ENCODE peak calls at places on chromosomes 11 and 22, in six cellular contexts. U is neural progenitor cell, B is MM.1S, F is GM23338, L is mammary epithelial cell, C is GM23248. K is an unnamed sample.
A peak's percentile ranks its signal among the peaks of the same experiment; 100 is the strongest.

GRCh38 chr11:88041679-88042078 is 133.6 kb downstream of the RAB38 start:
- DNase-seq in L (no peak), F (peak; percentile 15), B (no peak), U (no peak), C (no peak), K (no peak)

GRCh38 chr22:41021655-41022454 is 70.5 kb upstream of the EP300 start:
- DNase-seq in F (peak; percentile 77), U (peak; percentile 76), B (peak; percentile 69), L (peak; percentile 53), C (peak; percentile 81), K (peak; percentile 35)

GRCh38 chr11:2888266-2888968 is 2.8 kb upstream of the CDKN1C start:
- DNase-seq in C (peak; percentile 91), F (peak; percentile 91), U (peak; percentile 93), B (peak; percentile 80), L (peak; percentile 69), K (peak; percentile 85)

GRCh38 chr11:134391656-134392055 is 20.4 kb downstream of the B3GAT1 start:
- DNase-seq in B (no peak), U (no peak), C (no peak), L (no peak), F (no peak), K (no peak)

GRCh38 chr11:746289-747175 is 732 bp upstream of the TALDO1 start:
- DNase-seq in C (peak; percentile 52), B (peak; percentile 70), F (peak; percentile 64), L (no peak), U (peak; percentile 72), K (peak; percentile 45)

GRCh38 chr11:97079244-97079643 is 689.4 kb downstream of the JRKL start:
- DNase-seq in F (no peak), C (no peak), L (no peak), B (no peak), U (no peak), K (no peak)

GRCh38 chr11:46181387-46181786 is 60.1 kb upstream of the PHF21A start:
- DNase-seq in U (no peak), B (no peak), L (no peak), C (no peak), F (no peak), K (no peak)

GRCh38 chr11:122115520-122116343 is at the start of gene BLID:
- DNase-seq in F (peak; percentile 88), L (no peak), U (peak; percentile 80), B (no peak), C (peak; percentile 63), K (peak; percentile 44)

GRCh38 chr22:25395468-25395867 is 169.0 kb upstream of the GRK3 start:
- DNase-seq in L (no peak), C (no peak), B (no peak), U (no peak), F (no peak), K (no peak)

GRCh38 chr11:69667619-69668604 is 7.2 kb downstream of the LTO1 start:
- DNase-seq in C (no peak), B (no peak), F (no peak), U (no peak), L (no peak), K (no peak)

GRCh38 chr11:60985991-60986915 is 14.8 kb downstream of the CD6 start:
- DNase-seq in C (peak; percentile 58), F (no peak), L (peak; percentile 88), B (peak; percentile 53), U (no peak), K (peak; percentile 10)

GRCh38 chr22:22558071-22558971 is 744 bp downstream of the PRAME start:
- DNase-seq in C (peak; percentile 32), U (no peak), F (peak; percentile 57), L (no peak), B (no peak), K (no peak)

GRCh38 chr22:35641494-35642120 is 6.6 kb upstream of the APOL6 start:
- DNase-seq in F (peak; percentile 25), C (no peak), B (no peak), U (peak; percentile 50), L (no peak), K (no peak)

GRCh38 chr11:22566293-22566692 is 59.3 kb downstream of the FANCF start:
- DNase-seq in U (no peak), B (no peak), F (peak; percentile 55), L (no peak), C (no peak), K (no peak)

GRCh38 chr11:12164061-12165014 is 53.9 kb downstream of the MICAL2 start:
- DNase-seq in U (no peak), B (no peak), F (peak; percentile 16), C (peak; percentile 88), L (peak; percentile 99), K (peak; percentile 99)

GRCh38 chr11:122556605-122557004 is 98.9 kb upstream of the UBASH3B start:
- DNase-seq in C (peak; percentile 69), B (peak; percentile 42), F (peak; percentile 74), U (peak; percentile 77), L (no peak), K (no peak)

GRCh38 chr22:29380032-29380781 is 8.2 kb downstream of the AP1B1 start:
- DNase-seq in B (no peak), C (peak; percentile 58), F (no peak), L (peak; percentile 75), U (no peak), K (no peak)

GRCh38 chr11:103035656-103036434 is 56.1 kb downstream of the DCUN1D5 start:
- DNase-seq in U (peak; percentile 56), C (peak; percentile 95), F (peak; percentile 82), B (peak; percentile 76), L (peak; percentile 61), K (peak; percentile 83)

GRCh38 chr22:17780741-17781318 is 6.6 kb upstream of the BID start:
- DNase-seq in C (no peak), L (no peak), F (no peak), B (no peak), U (no peak), K (no peak)

DNA sequence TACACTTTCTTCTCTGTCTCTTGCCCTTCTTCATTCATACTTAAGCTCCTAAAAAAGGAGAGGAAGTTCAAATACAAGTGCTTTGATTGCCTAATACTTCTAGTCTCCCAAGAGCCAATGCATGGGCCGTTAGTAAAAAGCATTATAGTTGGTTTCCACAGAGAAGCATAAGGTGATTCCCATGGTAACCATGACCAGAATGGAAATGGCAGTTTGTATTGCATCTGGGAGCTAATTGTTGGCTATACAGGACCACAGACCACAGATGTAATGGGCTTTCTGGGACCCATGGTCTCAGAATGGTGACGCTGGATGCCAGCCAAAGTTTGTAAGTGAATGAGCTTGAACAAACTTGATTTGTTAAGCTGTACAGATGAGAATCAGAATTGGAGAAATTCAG is 333.9 kb upstream of the C11orf87 start:
- DNase-seq in C (no peak), B (no peak), U (no peak), F (no peak), L (no peak), K (no peak)
- TF ChIP-seq EZH2 in C (no peak), B (no peak), U (no peak), F (no peak), L (no peak), K (no peak)

GRCh38 chr11:86746509-86746908 is 53.8 kb upstream of the PRSS23 start:
- DNase-seq in C (no peak), L (no peak), F (no peak), U (no peak), B (no peak), K (no peak)

GRCh38 chr11:86747801-86748200 is 52.5 kb upstream of the PRSS23 start:
- DNase-seq in U (no peak), B (no peak), L (no peak), F (no peak), C (no peak), K (no peak)

GRCh38 chr11:86749861-86750401 is 50.4 kb upstream of the PRSS23 start:
- DNase-seq in F (no peak), L (no peak), B (no peak), U (no peak), C (peak; percentile 32), K (no peak)

GRCh38 chr11:86748296-86748695 is 52.0 kb upstream of the PRSS23 start:
- DNase-seq in L (no peak), B (no peak), U (no peak), F (no peak), C (peak; percentile 82), K (no peak)

GRCh38 chr11:86749376-86749775 is 51.0 kb upstream of the PRSS23 start:
- DNase-seq in U (peak; percentile 28), C (peak; percentile 27), F (peak; percentile 30), B (no peak), L (no peak), K (no peak)
- H3K27ac ChIP-seq in U (no peak overlapping the region), C (no peak overlapping the region), F (no peak overlapping the region), B (no peak overlapping the region), L (no peak overlapping the region), K (no peak overlapping the region)

GRCh38 chr11:63840356-63841060 is 1.6 kb downstream of the MARK2 start:
- DNase-seq in U (no peak), B (peak; percentile 31), L (peak; percentile 19), F (no peak), C (peak; percentile 44), K (no peak)
- H3K4me1 ChIP-seq in U (peaks cover 40% of the 10 kb centered on the region), B (peaks cover 24% of the 10 kb centered on the region), L (peaks cover 43% of the 10 kb centered on the region), F (peaks cover 65% of the 10 kb centered on the region), C (peaks cover 26% of the 10 kb centered on the region), K (peaks cover 20% of the 10 kb centered on the region)

GRCh38 chr11:31812392-31813241 is 1.5 kb upstream of the PAX6 start:
- DNase-seq in L (no peak), B (peak; percentile 42), U (peak; percentile 94), C (peak; percentile 50), F (peak; percentile 51), K (no peak)

GRCh38 chr11:31809857-31810778 is 1.0 kb downstream of the PAX6 start:
- DNase-seq in F (peak; percentile 73), U (peak; percentile 70), B (peak; percentile 6), C (peak; percentile 72), L (peak; percentile 63), K (peak; percentile 32)

GRCh38 chr11:31809543-31809856 is 1.6 kb downstream of the PAX6 start:
- DNase-seq in U (no peak), F (no peak), B (no peak), C (no peak), L (no peak), K (peak; percentile 23)

GRCh38 chr11:31808721-31809542 is 2.2 kb downstream of the PAX6 start:
- DNase-seq in C (no peak), F (peak; percentile 22), L (no peak), B (no peak), U (peak; percentile 22), K (peak; percentile 32)

GRCh38 chr11:31810779-31811647 is at the start of gene PAX6:
- DNase-seq in C (peak; percentile 61), F (peak; percentile 89), U (peak; percentile 97), B (peak; percentile 3), L (peak; percentile 13), K (no peak)
- TF ChIP-seq EZH2 in C (peak; percentile 92), F (peak; percentile 89), U (no peak), B (no peak), L (peak; percentile 81), K (peak; percentile 98)

DNA sequence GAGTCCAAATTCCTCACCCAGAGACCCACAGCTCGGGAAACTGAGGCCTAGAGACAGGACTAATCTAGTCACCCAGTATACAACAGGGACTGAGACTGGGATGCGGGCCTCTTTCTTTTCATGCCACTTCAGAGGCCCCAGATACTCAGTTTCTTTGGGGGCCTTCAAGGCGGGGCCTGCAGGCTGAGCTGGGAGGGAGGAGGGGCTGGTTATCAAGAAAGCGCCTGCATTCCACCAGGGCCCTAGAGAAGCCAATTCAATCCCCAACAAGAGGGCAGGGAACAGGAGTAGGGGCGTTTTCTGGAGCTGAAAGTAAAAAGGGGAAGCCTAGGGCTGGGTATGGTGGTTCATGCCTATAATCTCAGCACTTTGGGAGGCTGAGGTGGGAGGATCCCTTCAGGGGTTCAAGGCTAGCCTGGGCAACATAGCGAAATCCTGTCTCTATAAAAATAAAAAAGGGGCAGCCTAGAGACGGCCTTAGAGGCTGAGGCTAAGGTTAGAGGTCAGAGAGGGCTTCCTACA is 1.6 kb downstream of the ATG2A start:
- DNase-seq in U (peak; percentile 31), L (no peak), B (no peak), C (no peak), F (no peak), K (no peak)
- H3K27ac ChIP-seq in U (no peak overlapping the region), L (peak overlapping the region; percentile 70), B (peak overlapping the region; percentile 23), C (peak overlapping the region; percentile 9), F (no peak overlapping the region), K (peak overlapping the region; percentile 94)

K was measured in fibroblast of lung.